ENCODE peak calls at places on chromosomes 16 and 17, in six cellular contexts. E is stomach, S is transverse colon, U is suprapubic skin, X is IMR-90, G is gastrocnemius medialis. J is an unnamed sample.

GRCh38 chr17:26782153-26782552 is 511.8 kb upstream of the WSB1 start:
- DNase-seq in E (no peak), S (no peak), U (no peak), X (no peak), G (no peak), J (no peak)

GRCh38 chr17:10698116-10698818 is 873 bp downstream of the ADPRM start:
- DNase-seq in E (no peak), S (no peak), U (no peak), X (peak), G (peak), J (no peak)

GRCh38 chr16:56202036-56202435 is 10.7 kb downstream of the GNAO1 start:
- DNase-seq in E (peak), S (no peak), U (no peak), X (no peak), G (no peak), J (no peak)

GRCh38 chr16:29710227-29711219 is 31.5 kb downstream of the QPRT start:
- DNase-seq in E (no peak), S (no peak), U (no peak), X (peak), G (no peak), J (no peak)

GRCh38 chr16:7919782-7920181 is 587.1 kb downstream of the RBFOX1 start:
- DNase-seq in E (no peak), S (no peak), U (no peak), X (no peak), G (no peak), J (no peak)

GRCh38 chr16:9091867-9092281 is 430 bp downstream of the HAPSTR1 start:
- DNase-seq in E (peak), S (peak), U (no peak), X (no peak), G (peak), J (no peak)

GRCh38 chr16:2752850-2753522 is 548 bp downstream of the SRRM2 start:
- DNase-seq in E (peak), S (peak), U (peak), X (peak), G (peak), J (peak)

GRCh38 chr16:53100889-53101288 is 46.1 kb downstream of the CHD9 start:
- DNase-seq in E (no peak), S (no peak), U (no peak), X (no peak), G (no peak), J (no peak)

GRCh38 chr17:8047769-8048110 is 8.9 kb downstream of the ALOX15B start:
- DNase-seq in E (no peak), S (no peak), U (peak), X (no peak), G (no peak), J (no peak)

GRCh38 chr16:2243031-2243528 is 6.8 kb downstream of the DNASE1L2 start:
- DNase-seq in E (no peak), S (no peak), U (no peak), X (no peak), G (no peak), J (no peak)

GRCh38 chr16:85259831-85260165 is 147.5 kb upstream of the CIBAR2 start:
- DNase-seq in E (no peak), S (no peak), U (no peak), X (no peak), G (no peak), J (no peak)

GRCh38 chr16:84047626-84048025 is 5.0 kb upstream of the SLC38A8 start:
- DNase-seq in E (no peak), S (no peak), U (no peak), X (no peak), G (no peak), J (no peak)

GRCh38 chr17:76075364-76076099 is 951 bp downstream of the GALR2 start:
- DNase-seq in E (no peak), S (no peak), U (no peak), X (no peak), G (peak), J (no peak)

GRCh38 chr17:69450131-69450530 is 35.6 kb downstream of the MAP2K6 start:
- DNase-seq in E (no peak), S (no peak), U (no peak), X (no peak), G (no peak), J (no peak)

GRCh38 chr17:50147841-50148225 is 2.6 kb downstream of the PPP1R9B start:
- DNase-seq in E (no peak), S (peak), U (no peak), X (no peak), G (no peak), J (peak)

GRCh38 chr16:87679593-87680271 is 77.4 kb downstream of the JPH3 start:
- DNase-seq in E (no peak), S (no peak), U (no peak), X (no peak), G (no peak), J (no peak)

GRCh38 chr17:17902357-17902756 is 65.6 kb upstream of the SREBF1 start:
- DNase-seq in E (no peak), S (no peak), U (no peak), X (no peak), G (no peak), J (no peak)

GRCh38 chr16:85473909-85474640 is 139.0 kb upstream of the GSE1 start:
- DNase-seq in E (no peak), S (no peak), U (no peak), X (no peak), G (peak), J (no peak)

GRCh38 chr16:87644186-87644585 is 41.9 kb downstream of the JPH3 start:
- DNase-seq in E (no peak), S (no peak), U (no peak), X (no peak), G (no peak), J (no peak)

GRCh38 chr17:35752471-35752870 is 568 bp downstream of the GAS2L2 start:
- DNase-seq in E (peak), S (no peak), U (no peak), X (no peak), G (no peak), J (no peak)

GRCh38 chr16:53091508-53092211 is 36.9 kb downstream of the CHD9 start:
- DNase-seq in E (peak), S (peak), U (peak), X (peak), G (peak), J (peak)

GRCh38 chr17:30969989-30970680 is 704 bp upstream of the RNF135 start:
- DNase-seq in E (peak), S (peak), U (no peak), X (no peak), G (no peak), J (no peak)

GRCh38 chr17:66702106-66702936 is 132.6 kb upstream of the CACNG5 start:
- DNase-seq in E (no peak), S (no peak), U (no peak), X (peak), G (no peak), J (no peak)

GRCh38 chr16:57741660-57742191 is 6.2 kb downstream of the KATNB1 start:
- DNase-seq in E (no peak), S (no peak), U (no peak), X (no peak), G (no peak), J (no peak)

GRCh38 chr16:57828272-57829161 is 26.2 kb upstream of the KIFC3 start:
- DNase-seq in E (no peak), S (no peak), U (no peak), X (no peak), G (no peak), J (no peak)

GRCh38 chr17:81429353-81429774 is 34.1 kb downstream of the BAHCC1 start:
- DNase-seq in E (peak), S (peak), U (peak), X (peak), G (peak), J (peak)

DNA sequence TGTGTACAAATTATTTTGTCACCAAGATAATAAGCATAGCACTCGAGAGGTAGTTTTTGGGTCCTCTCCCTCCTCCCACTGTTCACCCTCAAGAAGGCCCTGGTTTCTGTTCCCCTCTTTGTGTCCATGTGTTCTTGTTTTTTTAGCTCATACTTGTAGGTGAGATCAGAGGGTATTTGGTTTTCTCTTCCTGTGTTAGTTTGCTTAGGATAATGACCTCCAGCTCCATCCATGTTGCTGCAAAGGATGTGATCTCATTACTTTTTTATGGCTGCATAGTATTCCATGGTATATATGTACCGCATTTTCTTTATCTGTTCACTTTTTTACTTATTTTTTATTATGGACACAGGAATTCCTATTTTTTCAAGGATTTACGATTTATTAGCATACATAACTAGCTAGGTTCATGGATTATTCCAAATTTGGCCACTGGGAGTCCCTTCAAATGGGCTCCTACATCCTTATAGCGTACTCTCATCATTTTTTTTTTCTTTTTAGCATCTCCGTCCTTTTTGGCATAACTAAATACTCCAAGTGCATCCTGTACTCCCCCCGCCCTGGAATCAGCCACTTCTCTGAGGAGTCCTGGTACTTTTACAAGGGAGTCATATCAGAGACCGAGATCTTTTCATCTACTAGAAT is 7.3 kb downstream of the TADA2A start:
- DNase-seq in E (no peak), S (no peak), U (no peak), X (peak), G (no peak), J (no peak)
- TF ChIP-seq CTCF in E (no peak), S (no peak), U (no peak), X (peak), G (no peak), J (no peak)

GRCh38 chr17:42565523-42566214 is 1.2 kb upstream of the MLX start:
- DNase-seq in E (no peak), S (no peak), U (no peak), X (no peak), G (no peak), J (no peak)

GRCh38 chr17:42566873-42567573 is at the start of gene MLX:
- DNase-seq in E (peak), S (peak), U (peak), X (peak), G (peak), J (peak)

GRCh38 chr17:42571435-42572225 is 4.7 kb downstream of the MLX start:
- DNase-seq in E (peak), S (peak), U (no peak), X (no peak), G (no peak), J (no peak)

GRCh38 chr17:42566215-42566872 is 556 bp upstream of the MLX start:
- DNase-seq in E (no peak), S (peak), U (no peak), X (no peak), G (no peak), J (no peak)

DNA sequence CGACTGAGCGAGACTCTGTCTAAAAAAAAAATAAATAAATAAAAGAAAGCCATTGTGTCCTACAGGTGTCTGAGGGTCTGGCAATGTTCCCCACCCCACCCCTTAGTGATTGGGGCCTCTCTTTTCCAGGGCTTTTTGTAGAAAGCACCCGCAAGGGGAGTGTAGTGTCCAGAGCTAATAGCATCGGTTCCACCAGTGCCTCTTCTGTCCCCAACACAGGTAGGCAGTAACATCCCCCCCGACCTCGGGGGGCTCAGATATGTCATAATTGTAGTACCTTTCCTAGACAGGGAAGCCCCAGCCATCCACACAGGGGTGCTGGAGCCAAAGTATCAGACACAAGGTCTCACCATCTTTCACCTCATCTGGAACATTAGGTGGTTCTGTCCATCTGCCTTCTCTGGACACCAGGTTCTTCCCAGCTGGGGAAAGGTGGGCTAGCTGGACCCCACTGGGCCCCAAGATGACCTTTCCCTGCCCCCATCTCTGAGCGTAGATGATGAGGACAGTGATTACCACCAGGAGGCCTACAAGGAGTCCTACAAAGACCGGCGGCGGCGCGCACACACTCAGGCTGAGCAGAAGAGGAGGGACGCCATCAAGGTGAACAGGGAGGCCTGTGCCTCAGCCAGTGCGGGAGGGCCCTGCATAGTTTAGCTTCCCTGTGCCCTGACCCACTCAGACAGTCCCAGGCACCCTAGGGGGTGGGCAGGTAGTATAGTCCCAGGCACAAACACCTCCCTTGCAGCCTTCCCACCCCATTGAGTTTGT is 1.6 kb downstream of the MLX start:
- DNase-seq in E (no peak), S (peak), U (no peak), X (no peak), G (no peak), J (no peak)
- TF ChIP-seq POLR2A in E (no peak), S (no peak), U (no peak), X (no peak), G (no peak), J (no peak)

GRCh38 chr17:79658811-79659207 is 48.0 kb upstream of the RBFOX3 start:
- DNase-seq in E (no peak), S (peak), U (peak), X (peak), G (no peak), J (no peak)
- TF ChIP-seq CTCF in E (peak), S (peak), U (no peak), X (peak), G (no peak), J (no peak)

GRCh38 chr16:67393111-67393789 is at the start of gene TPPP3:
- DNase-seq in E (peak), S (peak), U (peak), X (peak), G (peak), J (peak)
- TF ChIP-seq POLR2A in E (no peak), S (peak), U (no peak), X (no peak), G (peak), J (peak)